ENCODE peak calls at places on chromosomes 6 and 20, in seven cellular contexts. One of them, this sample, is unnamed.

GRCh38 chr6:97440590-97441176 is 157.7 kb upstream of the MMS22L start:
- DNase-seq in left lung: no peak
- DNase-seq in choroid plexus epithelial cell: peak; percentile 63
- DNase-seq in cardiac fibroblast: peak; percentile 49
- DNase-seq in PC-9: no peak
- DNase-seq in right lobe of liver: no peak
- DNase-seq in epithelial cell of esophagus: peak; percentile 18
- DNase-seq in this sample: peak; percentile 14

GRCh38 chr20:50561379-50562078 is 51.3 kb downstream of the PTPN1 start:
- DNase-seq in left lung: no peak
- DNase-seq in epithelial cell of esophagus: peak; percentile 93
- DNase-seq in choroid plexus epithelial cell: peak; percentile 96
- DNase-seq in cardiac fibroblast: peak; percentile 95
- DNase-seq in PC-9: peak; percentile 93
- DNase-seq in right lobe of liver: no peak
- DNase-seq in this sample: peak; percentile 96

GRCh38 chr6:109897561-109898080 is 80.5 kb upstream of the GPR6 start:
- DNase-seq in PC-9: no peak
- DNase-seq in epithelial cell of esophagus: no peak
- DNase-seq in choroid plexus epithelial cell: no peak
- DNase-seq in cardiac fibroblast: no peak
- DNase-seq in left lung: no peak
- DNase-seq in right lobe of liver: no peak
- DNase-seq in this sample: no peak

GRCh38 chr6:113672691-113673149 is 184.4 kb upstream of the MARCKS start:
- DNase-seq in cardiac fibroblast: peak; percentile 58
- DNase-seq in right lobe of liver: peak; percentile 52
- DNase-seq in epithelial cell of esophagus: no peak
- DNase-seq in PC-9: no peak
- DNase-seq in choroid plexus epithelial cell: no peak
- DNase-seq in left lung: no peak
- DNase-seq in this sample: no peak

GRCh38 chr6:131036143-131036542 is 26.9 kb downstream of the EPB41L2 start:
- DNase-seq in epithelial cell of esophagus: no peak
- DNase-seq in PC-9: no peak
- DNase-seq in cardiac fibroblast: no peak
- DNase-seq in left lung: no peak
- DNase-seq in right lobe of liver: no peak
- DNase-seq in choroid plexus epithelial cell: no peak
- DNase-seq in this sample: no peak

GRCh38 chr6:105459049-105459448 is 56.2 kb upstream of the PREP start:
- DNase-seq in cardiac fibroblast: peak; percentile 80
- DNase-seq in right lobe of liver: no peak
- DNase-seq in choroid plexus epithelial cell: no peak
- DNase-seq in epithelial cell of esophagus: peak; percentile 86
- DNase-seq in PC-9: no peak
- DNase-seq in left lung: no peak
- DNase-seq in this sample: no peak

GRCh38 chr6:132298344-132298949 is 102.8 kb downstream of the MOXD1 start:
- DNase-seq in cardiac fibroblast: peak; percentile 72
- DNase-seq in right lobe of liver: peak; percentile 50
- DNase-seq in PC-9: peak; percentile 54
- DNase-seq in epithelial cell of esophagus: peak; percentile 68
- DNase-seq in choroid plexus epithelial cell: peak; percentile 80
- DNase-seq in left lung: no peak
- DNase-seq in this sample: peak; percentile 21

GRCh38 chr6:4459032-4459431 is 317.2 kb upstream of the CDYL start:
- DNase-seq in cardiac fibroblast: peak; percentile 92
- DNase-seq in choroid plexus epithelial cell: peak; percentile 80
- DNase-seq in right lobe of liver: no peak
- DNase-seq in left lung: no peak
- DNase-seq in PC-9: peak; percentile 80
- DNase-seq in epithelial cell of esophagus: peak; percentile 91
- DNase-seq in this sample: peak; percentile 46

GRCh38 chr6:169452117-169452868 is 198.6 kb upstream of the THBS2 start:
- DNase-seq in epithelial cell of esophagus: peak; percentile 84
- DNase-seq in right lobe of liver: no peak
- DNase-seq in cardiac fibroblast: peak; percentile 94
- DNase-seq in choroid plexus epithelial cell: peak; percentile 98
- DNase-seq in left lung: peak; percentile 69
- DNase-seq in PC-9: peak; percentile 70
- DNase-seq in this sample: no peak

GRCh38 chr6:37822851-37823682 is 3.5 kb downstream of the ZFAND3 start:
- DNase-seq in left lung: no peak
- DNase-seq in PC-9: no peak
- DNase-seq in choroid plexus epithelial cell: no peak
- DNase-seq in right lobe of liver: no peak
- DNase-seq in epithelial cell of esophagus: peak; percentile 89
- DNase-seq in cardiac fibroblast: peak; percentile 41
- DNase-seq in this sample: no peak

GRCh38 chr20:43681468-43681942 is 14.6 kb downstream of the MYBL2 start:
- DNase-seq in PC-9: no peak
- DNase-seq in left lung: no peak
- DNase-seq in right lobe of liver: no peak
- DNase-seq in epithelial cell of esophagus: no peak
- DNase-seq in cardiac fibroblast: no peak
- DNase-seq in choroid plexus epithelial cell: no peak
- DNase-seq in this sample: no peak
- TF ChIP-seq CTCF in PC-9: no peak
- TF ChIP-seq CTCF in left lung: no peak
- TF ChIP-seq CTCF in right lobe of liver: no peak
- TF ChIP-seq CTCF in epithelial cell of esophagus: no peak
- TF ChIP-seq CTCF in cardiac fibroblast: no peak
- TF ChIP-seq CTCF in choroid plexus epithelial cell: no peak
- TF ChIP-seq CTCF in this sample: no peak

GRCh38 chr6:139369568-139370046 is 4.8 kb downstream of the CITED2 start:
- DNase-seq in left lung: no peak
- DNase-seq in epithelial cell of esophagus: peak; percentile 54
- DNase-seq in PC-9: peak; percentile 61
- DNase-seq in right lobe of liver: no peak
- DNase-seq in cardiac fibroblast: peak; percentile 82
- DNase-seq in choroid plexus epithelial cell: peak; percentile 85
- DNase-seq in this sample: no peak
- H3K4me3 ChIP-seq in left lung: no peak overlapping the region
- H3K4me3 ChIP-seq in epithelial cell of esophagus: no peak overlapping the region
- H3K4me3 ChIP-seq in PC-9: no peak overlapping the region
- H3K4me3 ChIP-seq in right lobe of liver: no peak overlapping the region
- H3K4me3 ChIP-seq in cardiac fibroblast: no peak overlapping the region
- H3K4me3 ChIP-seq in choroid plexus epithelial cell: no peak overlapping the region
- H3K4me3 ChIP-seq in this sample: no peak overlapping the region

DNA sequence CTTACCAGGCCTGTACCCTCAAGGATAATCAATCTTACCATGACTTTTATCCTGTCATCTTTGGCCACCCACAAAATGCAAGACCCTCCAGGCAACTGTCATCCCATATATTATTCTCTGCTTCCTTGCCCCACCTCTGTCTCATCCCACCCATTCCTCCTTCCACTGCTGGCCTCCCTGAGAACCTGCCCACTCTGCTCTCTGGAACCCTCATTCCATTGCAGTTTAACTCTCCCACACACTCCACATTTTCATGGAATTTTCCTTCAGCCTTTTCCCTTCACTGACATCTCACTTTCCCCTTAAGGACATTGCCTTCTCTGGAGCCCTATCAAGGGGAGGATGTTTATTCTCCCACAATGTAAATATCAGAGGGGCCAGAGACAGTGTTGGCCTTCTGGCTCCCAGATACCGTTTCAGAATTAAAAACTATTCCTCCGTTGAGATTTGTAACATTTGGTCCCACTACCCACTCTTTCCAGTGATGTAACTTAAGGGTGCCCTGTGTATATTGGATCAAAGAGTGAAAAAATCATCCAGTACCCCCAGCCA is 199.4 kb upstream of the KCNK16 start:
- DNase-seq in cardiac fibroblast: no peak
- DNase-seq in choroid plexus epithelial cell: no peak
- DNase-seq in PC-9: no peak
- DNase-seq in left lung: no peak
- DNase-seq in right lobe of liver: no peak
- DNase-seq in epithelial cell of esophagus: no peak
- DNase-seq in this sample: no peak
- TF ChIP-seq CTCF in cardiac fibroblast: no peak
- TF ChIP-seq CTCF in choroid plexus epithelial cell: no peak
- TF ChIP-seq CTCF in PC-9: no peak
- TF ChIP-seq CTCF in left lung: no peak
- TF ChIP-seq CTCF in right lobe of liver: no peak
- TF ChIP-seq CTCF in epithelial cell of esophagus: no peak
- TF ChIP-seq CTCF in this sample: no peak

GRCh38 chr6:142627474-142627873 is 317.5 kb downstream of the HIVEP2 start:
- DNase-seq in choroid plexus epithelial cell: no peak
- DNase-seq in epithelial cell of esophagus: no peak
- DNase-seq in right lobe of liver: no peak
- DNase-seq in left lung: no peak
- DNase-seq in PC-9: no peak
- DNase-seq in cardiac fibroblast: no peak
- DNase-seq in this sample: no peak
- H3K4me3 ChIP-seq in choroid plexus epithelial cell: peak overlapping the region; percentile 25
- H3K4me3 ChIP-seq in epithelial cell of esophagus: no peak overlapping the region
- H3K4me3 ChIP-seq in right lobe of liver: no peak overlapping the region
- H3K4me3 ChIP-seq in left lung: no peak overlapping the region
- H3K4me3 ChIP-seq in PC-9: no peak overlapping the region
- H3K4me3 ChIP-seq in cardiac fibroblast: no peak overlapping the region
- H3K4me3 ChIP-seq in this sample: no peak overlapping the region

GRCh38 chr20:25314497-25315417 is 66.9 kb downstream of the PYGB start:
- DNase-seq in right lobe of liver: peak; percentile 27
- DNase-seq in PC-9: peak; percentile 39
- DNase-seq in epithelial cell of esophagus: no peak
- DNase-seq in cardiac fibroblast: no peak
- DNase-seq in left lung: peak; percentile 26
- DNase-seq in choroid plexus epithelial cell: no peak
- DNase-seq in this sample: no peak
- TF ChIP-seq CTCF in right lobe of liver: no peak
- TF ChIP-seq CTCF in PC-9: no peak
- TF ChIP-seq CTCF in epithelial cell of esophagus: no peak
- TF ChIP-seq CTCF in cardiac fibroblast: no peak
- TF ChIP-seq CTCF in left lung: no peak
- TF ChIP-seq CTCF in choroid plexus epithelial cell: peak; percentile 49
- TF ChIP-seq CTCF in this sample: peak; percentile 36

GRCh38 chr6:135850882-135851281 is 619 bp upstream of the PDE7B start:
- DNase-seq in PC-9: no peak
- DNase-seq in cardiac fibroblast: no peak
- DNase-seq in epithelial cell of esophagus: peak; percentile 5
- DNase-seq in right lobe of liver: no peak
- DNase-seq in left lung: no peak
- DNase-seq in choroid plexus epithelial cell: no peak
- DNase-seq in this sample: no peak

GRCh38 chr6:135853986-135854385 is 2.5 kb downstream of the PDE7B start:
- DNase-seq in right lobe of liver: no peak
- DNase-seq in choroid plexus epithelial cell: peak; percentile 46
- DNase-seq in cardiac fibroblast: peak; percentile 18
- DNase-seq in epithelial cell of esophagus: no peak
- DNase-seq in PC-9: no peak
- DNase-seq in left lung: no peak
- DNase-seq in this sample: no peak

GRCh38 chr6:135851442-135852271 is at the start of gene PDE7B:
- DNase-seq in left lung: peak; percentile 89
- DNase-seq in choroid plexus epithelial cell: peak; percentile 99
- DNase-seq in right lobe of liver: peak; percentile 93
- DNase-seq in PC-9: peak; percentile 70
- DNase-seq in cardiac fibroblast: peak; percentile 98
- DNase-seq in epithelial cell of esophagus: peak; percentile 90
- DNase-seq in this sample: peak; percentile 99

GRCh38 chr6:135853227-135853626 is 1.7 kb downstream of the PDE7B start:
- DNase-seq in PC-9: no peak
- DNase-seq in epithelial cell of esophagus: no peak
- DNase-seq in choroid plexus epithelial cell: peak; percentile 80
- DNase-seq in cardiac fibroblast: peak; percentile 58
- DNase-seq in right lobe of liver: no peak
- DNase-seq in left lung: no peak
- DNase-seq in this sample: no peak

GRCh38 chr6:135852775-135853174 is 1.3 kb downstream of the PDE7B start:
- DNase-seq in epithelial cell of esophagus: no peak
- DNase-seq in choroid plexus epithelial cell: no peak
- DNase-seq in PC-9: no peak
- DNase-seq in left lung: no peak
- DNase-seq in cardiac fibroblast: peak; percentile 33
- DNase-seq in right lobe of liver: no peak
- DNase-seq in this sample: no peak
- H3K4me3 ChIP-seq in epithelial cell of esophagus: no peak overlapping the region
- H3K4me3 ChIP-seq in choroid plexus epithelial cell: peak overlapping the region; percentile 66
- H3K4me3 ChIP-seq in PC-9: no peak overlapping the region
- H3K4me3 ChIP-seq in left lung: no peak overlapping the region
- H3K4me3 ChIP-seq in cardiac fibroblast: peak overlapping the region; percentile 48
- H3K4me3 ChIP-seq in right lobe of liver: no peak overlapping the region
- H3K4me3 ChIP-seq in this sample: peak overlapping the region; percentile 56

GRCh38 chr20:23188377-23189169 is 102.4 kb upstream of the CD93 start:
- DNase-seq in epithelial cell of esophagus: no peak
- DNase-seq in cardiac fibroblast: no peak
- DNase-seq in PC-9: no peak
- DNase-seq in right lobe of liver: no peak
- DNase-seq in left lung: no peak
- DNase-seq in choroid plexus epithelial cell: no peak
- DNase-seq in this sample: no peak

GRCh38 chr20:23189341-23189740 is 103.2 kb upstream of the CD93 start:
- DNase-seq in left lung: no peak
- DNase-seq in right lobe of liver: no peak
- DNase-seq in PC-9: no peak
- DNase-seq in epithelial cell of esophagus: no peak
- DNase-seq in cardiac fibroblast: no peak
- DNase-seq in choroid plexus epithelial cell: no peak
- DNase-seq in this sample: no peak

GRCh38 chr20:23189854-23190253 is 103.7 kb upstream of the CD93 start:
- DNase-seq in PC-9: no peak
- DNase-seq in epithelial cell of esophagus: no peak
- DNase-seq in cardiac fibroblast: no peak
- DNase-seq in choroid plexus epithelial cell: no peak
- DNase-seq in left lung: no peak
- DNase-seq in right lobe of liver: no peak
- DNase-seq in this sample: no peak

GRCh38 chr20:23186808-23187207 is 100.7 kb upstream of the CD93 start:
- DNase-seq in choroid plexus epithelial cell: no peak
- DNase-seq in cardiac fibroblast: no peak
- DNase-seq in epithelial cell of esophagus: no peak
- DNase-seq in right lobe of liver: no peak
- DNase-seq in left lung: no peak
- DNase-seq in PC-9: no peak
- DNase-seq in this sample: no peak

DNA sequence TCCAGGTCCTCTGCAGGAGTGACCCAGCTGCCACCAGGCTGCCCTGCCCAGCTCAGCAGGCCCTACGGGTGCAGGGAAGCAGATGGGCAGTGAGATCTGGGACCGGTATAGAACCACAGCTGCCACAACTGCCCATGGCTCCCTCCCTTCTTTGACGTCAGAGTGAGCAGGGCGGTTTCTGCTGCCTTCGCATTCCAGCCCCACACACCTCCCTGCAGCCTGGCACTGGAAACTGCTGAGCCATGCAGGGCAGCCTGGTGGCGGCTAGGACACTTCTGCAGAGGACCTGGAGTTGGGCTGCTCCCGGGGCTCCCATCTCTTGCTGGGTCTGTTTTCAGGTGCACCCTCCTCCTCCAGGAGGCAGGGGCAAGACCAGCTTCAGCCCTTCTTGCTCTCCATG is 101.6 kb upstream of the CD93 start:
- DNase-seq in right lobe of liver: no peak
- DNase-seq in choroid plexus epithelial cell: no peak
- DNase-seq in epithelial cell of esophagus: peak; percentile 33
- DNase-seq in cardiac fibroblast: no peak
- DNase-seq in left lung: peak; percentile 55
- DNase-seq in PC-9: no peak
- DNase-seq in this sample: peak; percentile 37
- TF ChIP-seq CTCF in right lobe of liver: no peak
- TF ChIP-seq CTCF in choroid plexus epithelial cell: no peak
- TF ChIP-seq CTCF in epithelial cell of esophagus: peak; percentile 13
- TF ChIP-seq CTCF in cardiac fibroblast: no peak
- TF ChIP-seq CTCF in left lung: no peak
- TF ChIP-seq CTCF in PC-9: no peak
- TF ChIP-seq CTCF in this sample: no peak